ENCODE peak calls at places on chromosomes 3 and 15, in five cellular contexts. F is fibroblast of the conjunctiva, S is HTR-8/SVneo, G is AG04449, H is GM19239. D is an unnamed sample.

GRCh38 chr3:120705851-120706582 is 24.0 kb upstream of the HGD start:
- DNase-seq in F (no peak), S (no peak), G (no peak), H (no peak), D (no peak)

GRCh38 chr3:62084558-62084957 is 288.8 kb downstream of the FEZF2 start:
- DNase-seq in F (no peak), S (no peak), G (no peak), H (no peak), D (no peak)

GRCh38 chr3:39260957-39261356 is 18.9 kb downstream of the CX3CR1 start:
- DNase-seq in F (peak), S (peak), G (peak), H (peak), D (peak)

GRCh38 chr15:88878720-88879184 is 16.6 kb downstream of the HAPLN3 start:
- DNase-seq in F (no peak), S (peak), G (no peak), H (peak), D (peak)

GRCh38 chr3:105066106-105066839 is 300.4 kb upstream of the ALCAM start:
- DNase-seq in F (no peak), S (no peak), G (no peak), H (no peak), D (no peak)

GRCh38 chr3:98807565-98807964 is 44.4 kb downstream of the ST3GAL6 start:
- DNase-seq in F (no peak), S (no peak), G (no peak), H (no peak), D (no peak)

GRCh38 chr15:42058791-42059190 is 35.6 kb downstream of the PLA2G4D start:
- DNase-seq in F (no peak), S (no peak), G (no peak), H (no peak), D (no peak)

GRCh38 chr3:5278666-5279065 is 91.2 kb downstream of the EDEM1 start:
- DNase-seq in F (no peak), S (no peak), G (no peak), H (no peak), D (no peak)

GRCh38 chr3:160720123-160720746 is 35.8 kb upstream of the PPM1L start:
- DNase-seq in F (no peak), S (no peak), G (no peak), H (no peak), D (no peak)

GRCh38 chr3:193825617-193826016 is 232.6 kb downstream of the OPA1 start:
- DNase-seq in F (no peak), S (no peak), G (no peak), H (no peak), D (no peak)

GRCh38 chr15:51917493-51917892 is 54.1 kb downstream of the LEO1 start:
- DNase-seq in F (no peak), S (peak), G (no peak), H (no peak), D (peak)

GRCh38 chr15:56261854-56262509 is 18.3 kb upstream of the RFX7 start:
- DNase-seq in F (no peak), S (no peak), G (no peak), H (no peak), D (peak)

GRCh38 chr3:133578548-133579191 is 5.2 kb downstream of the CDV3 start:
- DNase-seq in F (no peak), S (peak), G (no peak), H (no peak), D (peak)